ENCODE peak calls at places on chromosomes 13 and 19, in five cellular contexts. One of them, this sample, is unnamed. For H3K36me3, the result is how much of the 10 kb centered on the place peaks cover.

GRCh38 chr19:34380639-34381241 is 15.7 kb downstream of the GPI start:
- DNase-seq in IMR-90: no peak
- DNase-seq in esophagus squamous epithelium: no peak
- DNase-seq in psoas muscle: no peak
- DNase-seq in tibial nerve: no peak
- DNase-seq in this sample: no peak

GRCh38 chr19:50361290-50362029 is 4.0 kb downstream of the NAPSA start:
- DNase-seq in esophagus squamous epithelium: no peak
- DNase-seq in psoas muscle: no peak
- DNase-seq in IMR-90: no peak
- DNase-seq in tibial nerve: no peak
- DNase-seq in this sample: no peak

GRCh38 chr13:42041017-42041683 is 7.3 kb upstream of the DGKH start:
- DNase-seq in psoas muscle: peak
- DNase-seq in esophagus squamous epithelium: no peak
- DNase-seq in IMR-90: peak
- DNase-seq in tibial nerve: no peak
- DNase-seq in this sample: no peak

GRCh38 chr19:49916839-49917733 is 11.9 kb upstream of the ATF5 start:
- DNase-seq in esophagus squamous epithelium: no peak
- DNase-seq in IMR-90: no peak
- DNase-seq in tibial nerve: no peak
- DNase-seq in psoas muscle: no peak
- DNase-seq in this sample: no peak

GRCh38 chr13:95160112-95160906 is 140.9 kb downstream of the ABCC4 start:
- DNase-seq in psoas muscle: no peak
- DNase-seq in IMR-90: peak
- DNase-seq in esophagus squamous epithelium: no peak
- DNase-seq in tibial nerve: no peak
- DNase-seq in this sample: no peak

GRCh38 chr13:46010148-46010547 is 42.4 kb downstream of the ZC3H13 start:
- DNase-seq in esophagus squamous epithelium: no peak
- DNase-seq in psoas muscle: no peak
- DNase-seq in tibial nerve: no peak
- DNase-seq in IMR-90: no peak
- DNase-seq in this sample: no peak

GRCh38 chr13:69793803-69794453 is 313.7 kb upstream of the ATXN8OS start:
- DNase-seq in esophagus squamous epithelium: no peak
- DNase-seq in psoas muscle: no peak
- DNase-seq in tibial nerve: no peak
- DNase-seq in IMR-90: no peak
- DNase-seq in this sample: no peak

GRCh38 chr19:33292595-33293254 is 9.6 kb downstream of the CEBPA start:
- DNase-seq in psoas muscle: no peak
- DNase-seq in esophagus squamous epithelium: no peak
- DNase-seq in IMR-90: no peak
- DNase-seq in tibial nerve: no peak
- DNase-seq in this sample: no peak

GRCh38 chr13:55230570-55230908 is 1910.2 kb upstream of the PRR20A start:
- DNase-seq in psoas muscle: no peak
- DNase-seq in IMR-90: no peak
- DNase-seq in tibial nerve: no peak
- DNase-seq in esophagus squamous epithelium: no peak
- DNase-seq in this sample: no peak

GRCh38 chr19:44903602-44904425 is 1.8 kb upstream of the APOE start:
- DNase-seq in tibial nerve: peak
- DNase-seq in IMR-90: peak
- DNase-seq in psoas muscle: peak
- DNase-seq in esophagus squamous epithelium: no peak
- DNase-seq in this sample: no peak

GRCh38 chr19:48354332-48354992 is 9.3 kb downstream of the TMEM143 start:
- DNase-seq in esophagus squamous epithelium: no peak
- DNase-seq in IMR-90: peak
- DNase-seq in psoas muscle: no peak
- DNase-seq in tibial nerve: no peak
- DNase-seq in this sample: no peak

GRCh38 chr13:98285317-98285716 is 108.2 kb upstream of the RNF113B start:
- DNase-seq in psoas muscle: no peak
- DNase-seq in tibial nerve: no peak
- DNase-seq in esophagus squamous epithelium: no peak
- DNase-seq in IMR-90: peak
- DNase-seq in this sample: no peak

GRCh38 chr13:42728507-42729180 is 52.7 kb upstream of the FAM216B start:
- DNase-seq in IMR-90: no peak
- DNase-seq in esophagus squamous epithelium: no peak
- DNase-seq in tibial nerve: no peak
- DNase-seq in psoas muscle: no peak
- DNase-seq in this sample: no peak

GRCh38 chr13:50810998-50811397 is 32.5 kb downstream of the DLEU7 start:
- DNase-seq in psoas muscle: no peak
- DNase-seq in tibial nerve: no peak
- DNase-seq in IMR-90: no peak
- DNase-seq in esophagus squamous epithelium: no peak
- DNase-seq in this sample: no peak

GRCh38 chr19:33684550-33685303 is 63.0 kb downstream of the CHST8 start:
- DNase-seq in esophagus squamous epithelium: no peak
- DNase-seq in tibial nerve: no peak
- DNase-seq in psoas muscle: no peak
- DNase-seq in IMR-90: no peak
- DNase-seq in this sample: no peak

GRCh38 chr13:50130686-50131051 is 115.4 kb downstream of the KCNRG start:
- DNase-seq in esophagus squamous epithelium: no peak
- DNase-seq in psoas muscle: no peak
- DNase-seq in IMR-90: peak
- DNase-seq in tibial nerve: no peak
- DNase-seq in this sample: no peak

GRCh38 chr19:42122691-42123607 is 9.3 kb downstream of the POU2F2 start:
- DNase-seq in IMR-90: no peak
- DNase-seq in esophagus squamous epithelium: no peak
- DNase-seq in psoas muscle: no peak
- DNase-seq in tibial nerve: no peak
- DNase-seq in this sample: no peak

GRCh38 chr13:83184819-83185218 is 697.5 kb downstream of the SLITRK1 start:
- DNase-seq in tibial nerve: no peak
- DNase-seq in IMR-90: peak
- DNase-seq in psoas muscle: no peak
- DNase-seq in esophagus squamous epithelium: no peak
- DNase-seq in this sample: no peak

GRCh38 chr19:11168568-11168967 is 13.0 kb upstream of the SPC24 start:
- DNase-seq in IMR-90: peak
- DNase-seq in psoas muscle: no peak
- DNase-seq in tibial nerve: no peak
- DNase-seq in esophagus squamous epithelium: no peak
- DNase-seq in this sample: no peak

GRCh38 chr19:13839938-13840750 is 36.8 kb upstream of the NANOS3 start:
- DNase-seq in esophagus squamous epithelium: no peak
- DNase-seq in tibial nerve: no peak
- DNase-seq in psoas muscle: peak
- DNase-seq in IMR-90: peak
- DNase-seq in this sample: no peak

GRCh38 chr13:22848539-22849052 is 332.2 kb upstream of the SGCG start:
- DNase-seq in psoas muscle: no peak
- DNase-seq in esophagus squamous epithelium: no peak
- DNase-seq in IMR-90: no peak
- DNase-seq in tibial nerve: no peak
- DNase-seq in this sample: no peak

GRCh38 chr13:40910324-40911050 is 108.6 kb downstream of the ELF1 start:
- DNase-seq in tibial nerve: no peak
- DNase-seq in psoas muscle: no peak
- DNase-seq in esophagus squamous epithelium: no peak
- DNase-seq in IMR-90: peak
- DNase-seq in this sample: no peak

GRCh38 chr19:45470147-45471081 is 2.6 kb downstream of the FOSB start:
- DNase-seq in tibial nerve: no peak
- DNase-seq in psoas muscle: peak
- DNase-seq in IMR-90: peak
- DNase-seq in esophagus squamous epithelium: no peak
- DNase-seq in this sample: no peak

GRCh38 chr13:49877629-49878218 is 58.4 kb downstream of the SPRYD7 start:
- DNase-seq in esophagus squamous epithelium: no peak
- DNase-seq in psoas muscle: no peak
- DNase-seq in tibial nerve: no peak
- DNase-seq in IMR-90: no peak
- DNase-seq in this sample: no peak

GRCh38 chr13:83815598-83815997 is 66.7 kb downstream of the SLITRK1 start:
- DNase-seq in tibial nerve: no peak
- DNase-seq in IMR-90: no peak
- DNase-seq in psoas muscle: no peak
- DNase-seq in esophagus squamous epithelium: no peak
- DNase-seq in this sample: no peak

GRCh38 chr13:113831061-113831460 is 32.8 kb downstream of the GAS6 start:
- DNase-seq in IMR-90: no peak
- DNase-seq in tibial nerve: no peak
- DNase-seq in psoas muscle: peak
- DNase-seq in esophagus squamous epithelium: no peak
- DNase-seq in this sample: no peak
- H3K36me3 ChIP-seq in IMR-90: half or more
- H3K36me3 ChIP-seq in tibial nerve: under half
- H3K36me3 ChIP-seq in psoas muscle: under half
- H3K36me3 ChIP-seq in esophagus squamous epithelium: under half
- H3K36me3 ChIP-seq in this sample: half or more

GRCh38 chr13:100660761-100661160 is 13.8 kb downstream of the TMTC4 start:
- DNase-seq in psoas muscle: no peak
- DNase-seq in tibial nerve: no peak
- DNase-seq in esophagus squamous epithelium: no peak
- DNase-seq in IMR-90: no peak
- DNase-seq in this sample: no peak
- H3K36me3 ChIP-seq in psoas muscle: under half
- H3K36me3 ChIP-seq in tibial nerve: under half
- H3K36me3 ChIP-seq in esophagus squamous epithelium: under half
- H3K36me3 ChIP-seq in IMR-90: under half
- H3K36me3 ChIP-seq in this sample: under half

GRCh38 chr19:15255359-15255990 is 23.2 kb upstream of the EPHX3 start:
- DNase-seq in tibial nerve: no peak
- DNase-seq in esophagus squamous epithelium: no peak
- DNase-seq in psoas muscle: no peak
- DNase-seq in IMR-90: no peak
- DNase-seq in this sample: no peak
- H3K36me3 ChIP-seq in tibial nerve: under half
- H3K36me3 ChIP-seq in esophagus squamous epithelium: half or more
- H3K36me3 ChIP-seq in psoas muscle: under half
- H3K36me3 ChIP-seq in IMR-90: half or more
- H3K36me3 ChIP-seq in this sample: half or more

DNA sequence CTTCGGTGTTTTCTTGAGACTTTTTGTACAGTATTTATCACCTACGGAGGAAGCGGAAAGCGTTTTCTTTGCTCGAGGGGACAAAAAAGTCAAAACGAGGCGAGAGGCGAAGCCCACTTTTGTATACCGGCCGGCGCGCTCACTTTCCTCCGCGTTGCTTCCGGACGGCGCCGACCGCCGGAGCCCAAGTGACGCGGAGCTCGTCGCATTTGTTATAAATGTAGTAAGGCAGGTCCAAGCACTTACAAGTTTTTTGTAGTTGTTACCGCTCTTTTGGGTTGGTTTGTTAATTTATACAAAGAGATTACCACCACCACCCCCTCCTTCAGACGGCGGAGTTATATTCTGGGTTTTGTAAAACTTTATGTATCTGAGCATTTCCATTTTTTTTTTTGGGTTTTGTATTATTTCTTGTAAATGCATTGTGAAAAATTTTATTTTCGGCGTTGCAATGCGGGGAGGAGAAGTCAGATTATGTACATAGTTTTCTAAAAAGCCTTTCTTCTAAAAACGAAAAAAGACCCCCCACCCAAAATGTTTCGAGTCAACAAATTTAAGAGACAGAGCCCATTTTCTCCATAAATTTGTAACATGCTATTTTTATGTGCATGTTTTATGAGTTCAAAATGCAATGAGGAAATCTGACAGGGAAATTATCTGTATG is 2.2 kb downstream of the SOX1 start:
- DNase-seq in psoas muscle: no peak
- DNase-seq in tibial nerve: no peak
- DNase-seq in esophagus squamous epithelium: no peak
- DNase-seq in IMR-90: no peak
- DNase-seq in this sample: no peak
- H3K36me3 ChIP-seq in psoas muscle: under half
- H3K36me3 ChIP-seq in tibial nerve: under half
- H3K36me3 ChIP-seq in esophagus squamous epithelium: under half
- H3K36me3 ChIP-seq in IMR-90: under half
- H3K36me3 ChIP-seq in this sample: under half

GRCh38 chr19:16378291-16378889 is 53.8 kb downstream of the KLF2 start:
- DNase-seq in IMR-90: no peak
- DNase-seq in tibial nerve: no peak
- DNase-seq in psoas muscle: no peak
- DNase-seq in esophagus squamous epithelium: no peak
- DNase-seq in this sample: no peak
- H3K36me3 ChIP-seq in IMR-90: under half
- H3K36me3 ChIP-seq in tibial nerve: under half
- H3K36me3 ChIP-seq in psoas muscle: under half
- H3K36me3 ChIP-seq in esophagus squamous epithelium: under half
- H3K36me3 ChIP-seq in this sample: under half

DNA sequence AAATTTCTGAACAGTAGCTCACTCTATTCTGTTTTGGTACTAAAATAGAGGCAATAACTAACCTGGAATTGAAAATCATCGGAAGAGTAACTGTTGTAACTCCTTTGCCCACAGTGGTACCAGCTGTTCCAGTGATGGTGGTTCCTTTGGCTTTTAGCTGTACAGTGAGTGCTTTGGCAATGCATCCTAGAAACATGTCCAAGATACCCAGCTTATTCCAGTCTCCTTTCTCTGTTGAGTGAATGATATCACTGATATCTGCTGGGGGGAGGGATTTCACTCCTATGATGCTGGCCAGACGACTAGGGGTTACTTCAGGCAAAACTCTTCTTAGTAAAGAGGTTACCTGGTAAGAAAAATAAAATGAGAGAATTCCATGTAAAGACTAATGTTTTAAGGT is 40.6 kb upstream of the FBXL3 start:
- DNase-seq in tibial nerve: no peak
- DNase-seq in IMR-90: no peak
- DNase-seq in esophagus squamous epithelium: no peak
- DNase-seq in psoas muscle: no peak
- DNase-seq in this sample: no peak
- H3K36me3 ChIP-seq in tibial nerve: under half
- H3K36me3 ChIP-seq in IMR-90: under half
- H3K36me3 ChIP-seq in esophagus squamous epithelium: under half
- H3K36me3 ChIP-seq in psoas muscle: under half
- H3K36me3 ChIP-seq in this sample: under half

GRCh38 chr19:2271516-2272103 is 10.4 kb downstream of the PEAK3 start:
- DNase-seq in psoas muscle: peak
- DNase-seq in IMR-90: peak
- DNase-seq in tibial nerve: no peak
- DNase-seq in esophagus squamous epithelium: no peak
- DNase-seq in this sample: no peak

GRCh38 chr19:2268861-2269243 is 12.6 kb upstream of the JSRP1 start:
- DNase-seq in tibial nerve: no peak
- DNase-seq in IMR-90: no peak
- DNase-seq in esophagus squamous epithelium: no peak
- DNase-seq in psoas muscle: no peak
- DNase-seq in this sample: no peak

GRCh38 chr19:2269244-2270156 is 12.5 kb downstream of the PEAK3 start:
- DNase-seq in tibial nerve: peak
- DNase-seq in psoas muscle: peak
- DNase-seq in IMR-90: peak
- DNase-seq in esophagus squamous epithelium: peak
- DNase-seq in this sample: peak

GRCh38 chr19:2270572-2271515 is 11.1 kb downstream of the PEAK3 start:
- DNase-seq in psoas muscle: peak
- DNase-seq in IMR-90: peak
- DNase-seq in tibial nerve: peak
- DNase-seq in esophagus squamous epithelium: peak
- DNase-seq in this sample: peak

GRCh38 chr19:2270157-2270571 is 11.8 kb downstream of the PEAK3 start:
- DNase-seq in psoas muscle: peak
- DNase-seq in tibial nerve: no peak
- DNase-seq in IMR-90: no peak
- DNase-seq in esophagus squamous epithelium: no peak
- DNase-seq in this sample: no peak
- H3K36me3 ChIP-seq in psoas muscle: under half
- H3K36me3 ChIP-seq in tibial nerve: under half
- H3K36me3 ChIP-seq in IMR-90: under half
- H3K36me3 ChIP-seq in esophagus squamous epithelium: under half
- H3K36me3 ChIP-seq in this sample: under half